ENCODE peak calls at places on chromosome 15, in nine cellular contexts. X is AG10803; R is left colon; B is psoas muscle; D is breast epithelium; K is stimulated activated CD4-positive, alpha-beta T cell treated with anti-CD3 and anti-CD28 coated beads, TNF-alpha, amount 100 ng/mL, for 4 hours; P is uterus; A is T1000; N is NCI-H1436. L is an unnamed sample.

GRCh38 chr15:51243774-51244173 is 94.6 kb downstream of the CYP19A1 start:
- DNase-seq in X (no peak), R (no peak), B (no peak), D (no peak), K (no peak), P (no peak), A (no peak), N (no peak), L (no peak)

GRCh38 chr15:58957101-58957973 is 23.9 kb upstream of the SLTM start:
- DNase-seq in X (peak; percentile 53), R (peak; percentile 48), B (no peak), D (no peak), K (no peak), P (peak; percentile 44), A (peak; percentile 30), N (peak; percentile 76), L (no peak)

GRCh38 chr15:88302373-88302772 is 45.8 kb upstream of the NTRK3 start:
- DNase-seq in X (no peak), R (no peak), B (no peak), D (no peak), K (no peak), P (no peak), A (no peak), N (no peak), L (no peak)

GRCh38 chr15:96699871-96700401 is 369.4 kb downstream of the NR2F2 start:
- DNase-seq in X (no peak), R (no peak), B (no peak), D (no peak), K (no peak), P (no peak), A (no peak), N (peak; percentile 65), L (no peak)

GRCh38 chr15:49155834-49156627 is 632 bp upstream of the COPS2 start:
- DNase-seq in X (peak; percentile 25), R (peak; percentile 23), B (no peak), D (no peak), K (no peak), P (no peak), A (no peak), N (no peak), L (no peak)

GRCh38 chr15:35460616-35461015 is 85.3 kb downstream of the DPH6 start:
- DNase-seq in X (no peak), R (no peak), B (no peak), D (no peak), K (no peak), P (no peak), A (no peak), N (no peak), L (no peak)

GRCh38 chr15:101170568-101171350 is 81.1 kb downstream of the CHSY1 start:
- DNase-seq in X (peak; percentile 80), R (no peak), B (peak; percentile 73), D (no peak), K (no peak), P (peak; percentile 70), A (no peak), N (no peak), L (no peak)

GRCh38 chr15:52289629-52290081 is 5.9 kb downstream of the MYO5C start:
- DNase-seq in X (no peak), R (peak; percentile 43), B (no peak), D (no peak), K (no peak), P (no peak), A (no peak), N (no peak), L (no peak)

GRCh38 chr15:68868296-68868695 is 47.6 kb upstream of the ANP32A start:
- DNase-seq in X (no peak), R (no peak), B (no peak), D (no peak), K (no peak), P (no peak), A (no peak), N (no peak), L (no peak)

GRCh38 chr15:57109005-57109404 is 190.6 kb downstream of the TCF12 start:
- DNase-seq in X (no peak), R (no peak), B (no peak), D (no peak), K (no peak), P (no peak), A (no peak), N (no peak), L (no peak)

GRCh38 chr15:101039461-101039860 is 120.3 kb downstream of the LRRK1 start:
- DNase-seq in X (peak; percentile 22), R (no peak), B (no peak), D (no peak), K (no peak), P (peak; percentile 37), A (no peak), N (no peak), L (no peak)

GRCh38 chr15:93900476-93901400 is 330.6 kb upstream of the MCTP2 start:
- DNase-seq in X (no peak), R (no peak), B (no peak), D (no peak), K (no peak), P (no peak), A (no peak), N (no peak), L (no peak)

GRCh38 chr15:69036856-69037255 is 22.4 kb downstream of the NOX5 start:
- DNase-seq in X (no peak), R (no peak), B (no peak), D (no peak), K (no peak), P (no peak), A (no peak), N (no peak), L (no peak)

GRCh38 chr15:85030301-85031049 is 48.8 kb downstream of the PDE8A start:
- DNase-seq in X (peak; percentile 42), R (no peak), B (no peak), D (no peak), K (no peak), P (no peak), A (no peak), N (no peak), L (no peak)

GRCh38 chr15:77844798-77845446 is 212.2 kb upstream of the LINGO1 start:
- DNase-seq in X (no peak), R (no peak), B (no peak), D (no peak), K (no peak), P (no peak), A (no peak), N (no peak), L (no peak)

GRCh38 chr15:39624806-39625205 is 43.9 kb downstream of the THBS1 start:
- DNase-seq in X (peak; percentile 92), R (peak; percentile 49), B (peak; percentile 68), D (peak; percentile 60), K (no peak), P (peak; percentile 64), A (peak; percentile 45), N (no peak), L (peak; percentile 67)

GRCh38 chr15:90583471-90584252 is 53.9 kb downstream of the CRTC3 start:
- DNase-seq in X (no peak), R (no peak), B (no peak), D (no peak), K (no peak), P (no peak), A (no peak), N (no peak), L (no peak)